ENCODE peak calls at places on chromosomes 4 and X, in seven cellular contexts. W, B, L, G, T, Y and Q are unnamed samples.

GRCh38 chr4:145886871-145887240 is 51.8 kb downstream of the ZNF827 start:
- DNase-seq in W (no peak), B (no peak), L (no peak), G (no peak), T (no peak), Y (no peak), Q (no peak)

GRCh38 chr4:140267576-140267975 is 105.9 kb upstream of the SCOC start:
- DNase-seq in W (no peak), B (no peak), L (no peak), G (no peak), T (no peak), Y (peak), Q (no peak)

GRCh38 chr4:25908491-25908901 is 5.5 kb upstream of the SMIM20 start:
- DNase-seq in W (no peak), B (peak), L (no peak), G (no peak), T (no peak), Y (peak), Q (peak)

GRCh38 chrX:55709735-55710134 is 7.8 kb upstream of the RRAGB start:
- DNase-seq in W (no peak), B (no peak), L (no peak), G (no peak), T (no peak), Y (no peak), Q (no peak)

GRCh38 chr4:183444953-183445543 is 612 bp downstream of the CDKN2AIP start:
- DNase-seq in W (peak), B (peak), L (no peak), G (peak), T (peak), Y (no peak), Q (no peak)

GRCh38 chrX:108537005-108537404 is 97.4 kb downstream of the COL4A5 start:
- DNase-seq in W (no peak), B (peak), L (no peak), G (no peak), T (peak), Y (peak), Q (no peak)

GRCh38 chr4:55297346-55297745 is 48.7 kb upstream of the SRD5A3 start:
- DNase-seq in W (no peak), B (no peak), L (no peak), G (no peak), T (no peak), Y (peak), Q (no peak)

GRCh38 chr4:159674241-159674640 is 571.4 kb downstream of the RAPGEF2 start:
- DNase-seq in W (no peak), B (no peak), L (no peak), G (no peak), T (no peak), Y (no peak), Q (no peak)

GRCh38 chr4:31291238-31291637 is 571.1 kb downstream of the PCDH7 start:
- DNase-seq in W (no peak), B (no peak), L (no peak), G (no peak), T (no peak), Y (no peak), Q (no peak)

GRCh38 chrX:53155512-53156206 is 61.7 kb downstream of the KANTR start:
- DNase-seq in W (no peak), B (no peak), L (no peak), G (no peak), T (no peak), Y (no peak), Q (no peak)

GRCh38 chr4:46975841-46976551 is 17.4 kb downstream of the GABRA4 start:
- DNase-seq in W (no peak), B (no peak), L (no peak), G (no peak), T (no peak), Y (peak), Q (no peak)

GRCh38 chr4:4477391-4477790 is 64.5 kb downstream of the STX18 start:
- DNase-seq in W (no peak), B (no peak), L (no peak), G (no peak), T (no peak), Y (no peak), Q (no peak)

GRCh38 chr4:123340381-123340701 is 56.3 kb upstream of the SPRY1 start:
- DNase-seq in W (no peak), B (peak), L (no peak), G (no peak), T (no peak), Y (peak), Q (peak)

GRCh38 chrX:109485470-109486340 is 3.8 kb upstream of the GUCY2F start:
- DNase-seq in W (peak), B (peak), L (peak), G (no peak), T (peak), Y (peak), Q (peak)

GRCh38 chrX:131366387-131366786 is 77.3 kb upstream of the IGSF1 start:
- DNase-seq in W (no peak), B (peak), L (no peak), G (no peak), T (no peak), Y (no peak), Q (no peak)

GRCh38 chr4:147633113-147633512 is 15.9 kb downstream of the TMEM184C start:
- DNase-seq in W (no peak), B (peak), L (no peak), G (no peak), T (no peak), Y (no peak), Q (no peak)

GRCh38 chr4:76206222-76206942 is 7.2 kb downstream of the SCARB2 start:
- DNase-seq in W (no peak), B (peak), L (no peak), G (no peak), T (no peak), Y (peak), Q (no peak)

GRCh38 chrX:1390621-1391369 is 1.1 kb downstream of the SLC25A6 start:
- DNase-seq in W (peak), B (no peak), L (no peak), G (no peak), T (no peak), Y (no peak), Q (no peak)

GRCh38 chrX:152656890-152657289 is 19.2 kb downstream of the GABRQ start:
- DNase-seq in W (no peak), B (no peak), L (no peak), G (peak), T (no peak), Y (no peak), Q (no peak)

GRCh38 chr4:41753942-41754341 is 5.4 kb upstream of the PHOX2B start:
- DNase-seq in W (no peak), B (no peak), L (no peak), G (no peak), T (no peak), Y (no peak), Q (no peak)

GRCh38 chrX:112867570-112867969 is 26.9 kb upstream of the AMOT start:
- DNase-seq in W (no peak), B (no peak), L (no peak), G (no peak), T (no peak), Y (no peak), Q (no peak)

GRCh38 chrX:47574609-47575325 is 7.5 kb upstream of the TIMP1 start:
- DNase-seq in W (no peak), B (peak), L (no peak), G (no peak), T (no peak), Y (no peak), Q (no peak)
- H3K4me3 ChIP-seq in W (no peak), B (peak), L (no peak), G (peak), T (peak), Y (no peak), Q (peak)

GRCh38 chr4:17997129-17997528 is 24.4 kb downstream of the LCORL start:
- DNase-seq in W (no peak), B (no peak), L (no peak), G (no peak), T (no peak), Y (no peak), Q (no peak)
- H3K4me3 ChIP-seq in W (no peak), B (no peak), L (no peak), G (no peak), T (no peak), Y (no peak), Q (no peak)

GRCh38 chr4:242121-242848 is 63.0 kb downstream of the ZNF732 start:
- DNase-seq in W (peak), B (peak), L (peak), G (no peak), T (peak), Y (peak), Q (no peak)
- H3K4me3 ChIP-seq in W (no peak), B (peak), L (peak), G (peak), T (peak), Y (peak), Q (no peak)

GRCh38 chrX:49840679-49841078 is 11.6 kb downstream of the PAGE4 start:
- DNase-seq in W (no peak), B (peak), L (peak), G (no peak), T (peak), Y (peak), Q (peak)

GRCh38 chrX:49846545-49846944 is 17.4 kb downstream of the PAGE4 start:
- DNase-seq in W (no peak), B (no peak), L (no peak), G (no peak), T (no peak), Y (no peak), Q (no peak)

GRCh38 chrX:49844622-49845021 is 15.5 kb downstream of the PAGE4 start:
- DNase-seq in W (no peak), B (no peak), L (no peak), G (no peak), T (no peak), Y (no peak), Q (no peak)

GRCh38 chrX:49846004-49846403 is 16.9 kb downstream of the PAGE4 start:
- DNase-seq in W (no peak), B (no peak), L (no peak), G (no peak), T (no peak), Y (no peak), Q (no peak)

DNA sequence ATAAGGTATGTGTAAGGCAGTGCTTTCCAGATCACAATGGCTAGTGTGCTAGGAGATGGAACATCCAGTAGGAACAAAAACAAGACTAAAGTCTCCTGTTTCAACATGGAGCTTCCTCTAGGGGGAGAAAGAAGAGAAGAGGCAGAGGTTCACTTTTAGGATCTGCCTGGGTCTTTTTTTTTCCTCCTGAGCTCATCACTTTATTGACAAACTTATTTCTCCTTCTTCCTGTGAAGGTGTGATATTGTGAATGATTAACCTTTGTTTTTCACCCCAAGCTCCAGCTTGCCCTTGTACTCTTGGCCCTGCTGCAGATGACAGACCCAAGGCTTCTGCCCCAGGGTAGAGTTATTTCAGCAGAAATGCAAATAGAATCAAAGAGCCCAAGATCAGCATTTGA is 13.5 kb downstream of the PAGE4 start:
- DNase-seq in W (no peak), B (no peak), L (no peak), G (no peak), T (no peak), Y (no peak), Q (no peak)
- H3K4me3 ChIP-seq in W (no peak), B (no peak), L (no peak), G (no peak), T (no peak), Y (no peak), Q (no peak)

GRCh38 chrX:150572206-150572605 is 3.8 kb downstream of the MTM1 start:
- DNase-seq in W (no peak), B (no peak), L (no peak), G (no peak), T (no peak), Y (no peak), Q (no peak)

GRCh38 chrX:150574824-150575409 is 6.5 kb downstream of the MTM1 start:
- DNase-seq in W (no peak), B (no peak), L (no peak), G (no peak), T (no peak), Y (no peak), Q (no peak)

GRCh38 chrX:150573702-150574101 is 5.3 kb downstream of the MTM1 start:
- DNase-seq in W (no peak), B (no peak), L (no peak), G (no peak), T (no peak), Y (no peak), Q (no peak)

GRCh38 chrX:150577174-150577573 is 8.8 kb downstream of the MTM1 start:
- DNase-seq in W (no peak), B (no peak), L (no peak), G (no peak), T (no peak), Y (no peak), Q (no peak)

GRCh38 chrX:150575415-150575814 is 7.0 kb downstream of the MTM1 start:
- DNase-seq in W (no peak), B (peak), L (peak), G (no peak), T (peak), Y (peak), Q (no peak)
- H3K4me3 ChIP-seq in W (no peak), B (no peak), L (peak), G (no peak), T (no peak), Y (no peak), Q (no peak)